ENCODE peak calls at places on chromosomes 2 and 18, in five cellular contexts. C is stimulated activated CD8-positive, alpha-beta memory T cell treated with anti-CD3 and anti-CD28 coated beads, Interleukin-15, amount 100 ng/mL, for 24 hours; G is GM13976; E is activated gamma-delta T cell treated with Interleukin-2 at 50 U/mL for 16 hours; X is AML-193. Z is an unnamed sample.

GRCh38 chr2:37984589-37984988 is 59.5 kb downstream of the RMDN2 start:
- DNase-seq in C (no peak), G (no peak), E (no peak), X (peak; percentile 22), Z (no peak)

GRCh38 chr2:85505551-85506238 is 33.3 kb upstream of the MAT2A start:
- DNase-seq in C (no peak), G (no peak), E (no peak), X (no peak), Z (no peak)

GRCh38 chr2:216807861-216808272 is 52.0 kb downstream of the TNP1 start:
- DNase-seq in C (no peak), G (no peak), E (no peak), X (no peak), Z (peak; percentile 47)

GRCh38 chr18:77102246-77103040 is 30.1 kb downstream of the MBP start:
- DNase-seq in C (no peak), G (peak; percentile 87), E (no peak), X (no peak), Z (no peak)

GRCh38 chr2:146982393-146982846 is 862.4 kb upstream of the ACVR2A start:
- DNase-seq in C (no peak), G (no peak), E (no peak), X (no peak), Z (no peak)

GRCh38 chr2:157172866-157173578 is 84.5 kb upstream of the GALNT5 start:
- DNase-seq in C (no peak), G (no peak), E (no peak), X (no peak), Z (no peak)

GRCh38 chr2:198441876-198442275 is 637.5 kb downstream of the PLCL1 start:
- DNase-seq in C (no peak), G (no peak), E (no peak), X (no peak), Z (no peak)

GRCh38 chr18:29406996-29407395 is 1230.1 kb upstream of the CDH2 start:
- DNase-seq in C (no peak), G (no peak), E (no peak), X (no peak), Z (no peak)

GRCh38 chr2:173347305-173348168 is 7.1 kb upstream of the CDCA7 start:
- DNase-seq in C (no peak), G (no peak), E (no peak), X (no peak), Z (no peak)

GRCh38 chr2:219309278-219309677 is at the start of gene PTPRN:
- DNase-seq in C (no peak), G (no peak), E (no peak), X (no peak), Z (no peak)

GRCh38 chr2:55519908-55520885 is 679 bp downstream of the CFAP36 start:
- DNase-seq in C (no peak), G (peak; percentile 24), E (peak; percentile 29), X (peak; percentile 10), Z (no peak)

GRCh38 chr2:3112131-3112530 is 265.5 kb downstream of the EIPR1 start:
- DNase-seq in C (no peak), G (peak; percentile 10), E (no peak), X (no peak), Z (no peak)

GRCh38 chr2:135904590-135904989 is 28.3 kb upstream of the MCM6 start:
- DNase-seq in C (no peak), G (no peak), E (no peak), X (no peak), Z (no peak)

GRCh38 chr2:222613715-222614331 is 42.1 kb downstream of the FARSB start:
- DNase-seq in C (no peak), G (peak; percentile 73), E (no peak), X (peak; percentile 52), Z (no peak)

GRCh38 chr2:240469239-240469636 is 33.8 kb downstream of the GPC1 start:
- DNase-seq in C (no peak), G (peak; percentile 22), E (no peak), X (no peak), Z (no peak)

GRCh38 chr18:42611134-42611533 is 504.4 kb downstream of the RIT2 start:
- DNase-seq in C (no peak), G (no peak), E (no peak), X (no peak), Z (no peak)

GRCh38 chr2:102387763-102388546 is 32.4 kb downstream of the IL18R1 start:
- DNase-seq in C (no peak), G (peak; percentile 54), E (no peak), X (no peak), Z (no peak)

GRCh38 chr18:4605222-4605621 is 150.1 kb upstream of the DLGAP1 start:
- DNase-seq in C (no peak), G (no peak), E (no peak), X (no peak), Z (no peak)

GRCh38 chr2:241555711-241556110 is 2.8 kb upstream of the BOK start:
- DNase-seq in C (no peak), G (no peak), E (no peak), X (no peak), Z (no peak)

GRCh38 chr2:7987992-7988391 is 693.9 kb upstream of the ID2 start:
- DNase-seq in C (no peak), G (no peak), E (no peak), X (no peak), Z (no peak)

GRCh38 chr2:5121677-5122076 is 570.5 kb upstream of the SOX11 start:
- DNase-seq in C (no peak), G (no peak), E (no peak), X (no peak), Z (no peak)

GRCh38 chr18:2617974-2618373 is 37.6 kb upstream of the SMCHD1 start:
- DNase-seq in C (no peak), G (no peak), E (no peak), X (no peak), Z (no peak)

GRCh38 chr18:70169747-70170146 is 35.7 kb downstream of the RTTN start:
- DNase-seq in C (no peak), G (no peak), E (no peak), X (no peak), Z (no peak)

GRCh38 chr2:46335404-46335965 is 38.3 kb downstream of the EPAS1 start:
- DNase-seq in C (no peak), G (no peak), E (no peak), X (no peak), Z (no peak)

GRCh38 chr2:143397886-143398614 is 268.8 kb downstream of the ARHGAP15 start:
- DNase-seq in C (no peak), G (no peak), E (no peak), X (no peak), Z (no peak)

GRCh38 chr2:225340923-225341322 is 58.6 kb upstream of the NYAP2 start:
- DNase-seq in C (no peak), G (no peak), E (no peak), X (no peak), Z (no peak)

GRCh38 chr2:237904806-237905599 is 45.6 kb downstream of the RAMP1 start:
- DNase-seq in C (no peak), G (no peak), E (no peak), X (no peak), Z (no peak)

GRCh38 chr2:9095690-9096089 is 92.2 kb upstream of the MBOAT2 start:
- DNase-seq in C (no peak), G (no peak), E (no peak), X (no peak), Z (no peak)

GRCh38 chr2:241701405-241702154 is at the start of gene ING5:
- DNase-seq in C (peak; percentile 97), G (peak; percentile 92), E (peak; percentile 97), X (peak; percentile 82), Z (peak; percentile 57)

GRCh38 chr2:209870067-209870466 is 98.4 kb downstream of the UNC80 start:
- DNase-seq in C (no peak), G (no peak), E (no peak), X (no peak), Z (no peak)